ENCODE peak calls at places on chromosome 10, in six cellular contexts. G, Q, H, U, T and W are unnamed samples.

GRCh38 chr10:80283536-80284199 is 5.8 kb downstream of the MAT1A start:
- DNase-seq in G (no peak), Q (no peak), H (no peak), U (no peak), T (no peak), W (no peak)

GRCh38 chr10:24292304-24293291 is 83.7 kb downstream of the KIAA1217 start:
- DNase-seq in G (no peak), Q (no peak), H (no peak), U (no peak), T (no peak), W (no peak)

GRCh38 chr10:51867956-51868355 is 168.6 kb upstream of the CSTF2T start:
- DNase-seq in G (peak; percentile 93), Q (no peak), H (peak; percentile 88), U (peak; percentile 87), T (no peak), W (peak; percentile 74)

GRCh38 chr10:74194545-74194944 is 43.5 kb downstream of the ADK start:
- DNase-seq in G (peak; percentile 78), Q (no peak), H (peak; percentile 49), U (peak; percentile 44), T (no peak), W (peak; percentile 9)

GRCh38 chr10:114624941-114625780 is 32.9 kb downstream of the ABLIM1 start:
- DNase-seq in G (no peak), Q (no peak), H (no peak), U (no peak), T (no peak), W (peak; percentile 28)

GRCh38 chr10:4395731-4396130 is 430.3 kb upstream of the AKR1E2 start:
- DNase-seq in G (no peak), Q (no peak), H (no peak), U (no peak), T (no peak), W (no peak)

GRCh38 chr10:13382759-13383753 is 35.0 kb upstream of the SEPHS1 start:
- DNase-seq in G (no peak), Q (no peak), H (no peak), U (no peak), T (no peak), W (no peak)

GRCh38 chr10:7345717-7346116 is 65.1 kb downstream of the SFMBT2 start:
- DNase-seq in G (no peak), Q (no peak), H (no peak), U (no peak), T (no peak), W (no peak)

GRCh38 chr10:17712053-17712452 is 39.9 kb upstream of the TMEM236 start:
- DNase-seq in G (no peak), Q (no peak), H (no peak), U (no peak), T (no peak), W (no peak)

GRCh38 chr10:84543077-84543476 is 214.7 kb downstream of the CCSER2 start:
- DNase-seq in G (no peak), Q (no peak), H (no peak), U (no peak), T (no peak), W (no peak)

GRCh38 chr10:13396369-13396768 is 48.3 kb upstream of the SEPHS1 start:
- DNase-seq in G (no peak), Q (no peak), H (no peak), U (no peak), T (no peak), W (no peak)

GRCh38 chr10:29377333-29377961 is 88.6 kb downstream of the LYZL1 start:
- DNase-seq in G (peak; percentile 60), Q (no peak), H (peak; percentile 53), U (peak; percentile 26), T (peak; percentile 25), W (peak; percentile 22)

GRCh38 chr10:5975641-5976473 is 1.5 kb downstream of the IL15RA start:
- DNase-seq in G (peak; percentile 45), Q (peak; percentile 46), H (peak; percentile 47), U (no peak), T (peak; percentile 43), W (no peak)

GRCh38 chr10:16105082-16105481 is 244.8 kb upstream of the MINDY3 start:
- DNase-seq in G (no peak), Q (no peak), H (peak; percentile 15), U (no peak), T (no peak), W (no peak)

GRCh38 chr10:76026176-76026771 is 594.9 kb downstream of the LRMDA start:
- DNase-seq in G (no peak), Q (no peak), H (no peak), U (no peak), T (no peak), W (no peak)

GRCh38 chr10:63641799-63642198 is 120.6 kb downstream of the REEP3 start:
- DNase-seq in G (no peak), Q (no peak), H (no peak), U (no peak), T (no peak), W (no peak)

GRCh38 chr10:30189254-30189583 is 129.8 kb upstream of the JCAD start:
- DNase-seq in G (no peak), Q (no peak), H (no peak), U (peak; percentile 38), T (no peak), W (no peak)

GRCh38 chr10:131574363-131574706 is 262.8 kb upstream of the TCERG1L start:
- DNase-seq in G (no peak), Q (no peak), H (no peak), U (no peak), T (no peak), W (no peak)

GRCh38 chr10:104318810-104319684 is 19.2 kb downstream of the ITPRIP start:
- DNase-seq in G (no peak), Q (no peak), H (peak; percentile 62), U (peak; percentile 67), T (peak; percentile 55), W (no peak)

GRCh38 chr10:62071846-62072281 is 170.4 kb downstream of the ARID5B start:
- DNase-seq in G (no peak), Q (no peak), H (no peak), U (peak; percentile 72), T (no peak), W (no peak)

GRCh38 chr10:9634466-9634865 is 1383.2 kb upstream of the CELF2 start:
- DNase-seq in G (no peak), Q (no peak), H (peak; percentile 29), U (peak; percentile 87), T (no peak), W (peak; percentile 78)

GRCh38 chr10:2968401-2968800 is 98.9 kb upstream of the PFKP start:
- DNase-seq in G (no peak), Q (no peak), H (no peak), U (peak; percentile 38), T (no peak), W (peak; percentile 32)

GRCh38 chr10:113711142-113711541 is 31.4 kb downstream of the CASP7 start:
- DNase-seq in G (no peak), Q (no peak), H (no peak), U (no peak), T (no peak), W (no peak)

GRCh38 chr10:82866424-82867020 is 991.5 kb downstream of the NRG3 start:
- DNase-seq in G (peak; percentile 62), Q (no peak), H (peak; percentile 76), U (peak; percentile 53), T (no peak), W (no peak)
- TF ChIP-seq CTCF in G (no peak), Q (no peak), H (no peak), U (no peak), T (no peak), W (no peak)

DNA sequence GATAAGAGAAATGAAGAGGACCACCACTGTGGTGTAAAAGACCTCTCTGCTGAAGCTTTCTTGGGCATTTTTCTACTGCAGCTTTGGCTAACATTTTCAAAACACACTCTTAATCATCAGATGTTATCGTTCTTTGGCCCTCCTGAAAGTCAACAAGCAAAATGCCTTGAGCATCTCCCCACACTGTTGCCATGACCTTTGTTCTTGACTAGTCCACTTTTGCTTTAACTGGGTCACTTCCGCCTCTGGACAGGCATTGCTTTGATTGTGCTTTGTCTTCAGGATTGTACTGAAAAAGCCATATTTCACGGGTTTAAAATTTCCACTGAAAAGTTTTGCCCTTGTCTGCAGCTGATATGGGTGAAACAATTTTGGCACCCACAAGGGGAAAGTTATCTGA is 107.8 kb upstream of the CXCL12 start:
- DNase-seq in G (no peak), Q (no peak), H (no peak), U (no peak), T (no peak), W (no peak)
- TF ChIP-seq CTCF in G (no peak), Q (no peak), H (no peak), U (no peak), T (no peak), W (no peak)

GRCh38 chr10:34732926-34733325 is 82.2 kb downstream of the PARD3 start:
- DNase-seq in G (peak; percentile 34), Q (no peak), H (peak; percentile 35), U (no peak), T (no peak), W (no peak)
- TF ChIP-seq CTCF in G (peak; percentile 11), Q (no peak), H (peak; percentile 38), U (no peak), T (no peak), W (peak; percentile 52)

DNA sequence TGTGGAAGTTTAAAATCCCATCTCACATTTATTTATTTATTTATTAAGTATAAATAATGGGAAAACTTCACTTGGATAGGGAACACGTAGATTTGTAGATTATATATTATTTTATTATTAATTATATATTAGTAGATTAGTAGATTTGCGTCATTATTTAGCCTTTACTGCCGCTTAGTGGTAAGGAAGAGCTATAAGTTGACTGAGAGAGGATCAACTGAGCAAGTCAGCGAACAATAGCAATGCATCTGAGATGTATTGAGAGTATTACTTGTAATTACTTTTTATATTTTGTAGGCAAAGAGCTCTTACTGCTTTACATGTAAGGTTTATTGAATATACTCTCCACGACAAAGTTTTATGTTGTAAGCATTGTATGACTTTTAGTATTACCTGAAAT is 244.5 kb upstream of the ANKRD30A start:
- DNase-seq in G (peak; percentile 68), Q (no peak), H (peak; percentile 60), U (peak; percentile 29), T (no peak), W (peak; percentile 6)
- TF ChIP-seq CTCF in G (peak; percentile 79), Q (peak; percentile 37), H (peak; percentile 69), U (peak; percentile 63), T (no peak), W (peak; percentile 57)

DNA sequence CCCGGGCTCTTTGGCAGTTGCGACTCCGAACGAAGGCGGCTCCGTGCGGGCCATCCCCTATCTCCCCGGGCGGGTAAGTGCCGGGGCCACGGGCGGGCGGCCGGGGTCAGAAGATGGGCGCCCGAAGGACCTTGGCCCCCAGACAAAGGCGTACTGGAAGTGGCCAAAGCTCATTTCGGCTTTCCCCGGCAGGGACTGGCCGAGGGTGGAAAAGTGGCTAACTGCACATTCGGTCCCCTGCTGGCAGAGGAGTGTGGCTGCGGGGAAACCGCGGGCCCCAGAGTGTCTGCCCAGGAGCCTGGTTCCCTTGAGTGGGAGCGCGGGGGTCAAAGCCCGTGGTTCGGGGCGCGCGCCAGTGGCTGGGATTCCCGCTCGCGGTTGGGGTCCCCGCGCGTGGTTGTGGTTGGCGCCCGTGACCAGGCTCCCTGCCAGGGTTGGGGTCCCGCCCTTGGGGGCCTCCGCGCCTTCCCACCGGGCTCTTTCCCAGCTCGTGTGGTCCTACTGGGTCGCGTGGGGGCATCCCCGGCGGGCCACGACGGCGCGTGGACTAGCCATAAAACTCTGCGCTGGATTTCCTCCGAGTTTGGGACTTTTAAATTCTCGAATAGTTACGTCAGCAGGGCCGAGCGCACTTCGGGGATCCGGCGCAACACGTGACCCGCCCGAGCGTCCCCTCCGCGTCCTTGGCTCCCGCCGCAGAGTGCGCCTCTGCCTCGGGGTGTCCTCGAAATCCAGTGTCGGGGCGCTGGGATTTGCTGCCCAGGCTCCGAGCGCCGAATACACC is 124.4 kb downstream of the TACC2 start:
- DNase-seq in G (peak; percentile 75), Q (peak; percentile 73), H (peak; percentile 77), U (peak; percentile 71), T (peak; percentile 76), W (peak; percentile 52)
- TF ChIP-seq CTCF in G (peak; percentile 69), Q (peak; percentile 42), H (peak; percentile 54), U (peak; percentile 58), T (peak; percentile 23), W (peak; percentile 80)

GRCh38 chr10:129772472-129773358 is 191.4 kb downstream of the EBF3 start:
- DNase-seq in G (no peak), Q (no peak), H (no peak), U (no peak), T (no peak), W (no peak)
- TF ChIP-seq CTCF in G (no peak), Q (no peak), H (no peak), U (no peak), T (no peak), W (no peak)